ENCODE peak calls at places on chromosomes 4 and X, in four cellular contexts. P is adrenal gland, S is lower leg skin, D is gastrocnemius medialis. X is an unnamed sample.

GRCh38 chr4:59671037-59671436 is 1529.1 kb upstream of the ADGRL3 start:
- DNase-seq in P (no peak), D (no peak), S (no peak), X (no peak)

GRCh38 chr4:151184523-151185458 is 85.4 kb downstream of the RPS3A start:
- DNase-seq in P (no peak), S (no peak), D (no peak), X (no peak)

GRCh38 chrX:48540015-48540350 is 469 bp downstream of the TBC1D25 start:
- DNase-seq in S (no peak), D (peak; percentile 29), P (no peak), X (peak; percentile 61)

GRCh38 chr4:55071951-55072350 is 53.4 kb downstream of the KDR start:
- DNase-seq in S (no peak), D (no peak), P (no peak), X (no peak)

GRCh38 chr4:122553432-122553831 is 67.4 kb downstream of the IL21 start:
- DNase-seq in S (no peak), P (no peak), D (no peak), X (no peak)

GRCh38 chr4:120694973-120695372 is 227.6 kb downstream of the PRDM5 start:
- DNase-seq in D (no peak), P (peak; percentile 18), S (no peak), X (peak; percentile 51)

GRCh38 chrX:134194915-134195314 is 42.1 kb upstream of the CCDC160 start:
- DNase-seq in D (no peak), P (no peak), S (no peak), X (no peak)

GRCh38 chr4:116668190-116668589 is 417.2 kb downstream of the TRAM1L1 start:
- DNase-seq in S (no peak), P (no peak), D (no peak), X (no peak)

GRCh38 chrX:24515447-24515846 is 50.4 kb downstream of the PDK3 start:
- DNase-seq in D (no peak), S (no peak), P (no peak), X (no peak)

GRCh38 chr4:139282375-139283075 is 2.5 kb upstream of the MGARP start:
- DNase-seq in S (no peak), P (no peak), D (no peak), X (no peak)

GRCh38 chr4:165986956-165987698 is 114.1 kb downstream of the TLL1 start:
- DNase-seq in S (no peak), D (no peak), P (no peak), X (no peak)

GRCh38 chr4:141307241-141307689 is 86.6 kb downstream of the ZNF330 start:
- DNase-seq in S (peak; percentile 56), D (peak; percentile 51), P (peak; percentile 42), X (peak; percentile 51)

GRCh38 chr4:70496231-70496630 is 22.1 kb upstream of the AMTN start:
- DNase-seq in P (no peak), S (no peak), D (no peak), X (no peak)

GRCh38 chr4:26088433-26088928 is 174.5 kb downstream of the SMIM20 start:
- DNase-seq in D (peak; percentile 49), S (no peak), P (no peak), X (no peak)

GRCh38 chr4:137611998-137612700 is 79.9 kb upstream of the PCDH18 start:
- DNase-seq in D (no peak), S (no peak), P (no peak), X (no peak)

GRCh38 chr4:44629280-44629866 is 22.1 kb downstream of the YIPF7 start:
- DNase-seq in D (no peak), S (no peak), P (peak; percentile 27), X (no peak)

GRCh38 chr4:42655921-42656735 is 777 bp downstream of the ATP8A1 start:
- DNase-seq in S (peak; percentile 29), D (peak; percentile 40), P (peak; percentile 51), X (peak; percentile 65)

GRCh38 chrX:6175914-6176313 is 52.8 kb downstream of the NLGN4X start:
- DNase-seq in S (no peak), D (no peak), P (no peak), X (no peak)

GRCh38 chr4:173211222-173211621 is 42.6 kb downstream of the GALNT7 start:
- DNase-seq in S (no peak), P (no peak), D (no peak), X (no peak)

GRCh38 chr4:17932041-17932440 is 89.5 kb downstream of the LCORL start:
- DNase-seq in D (no peak), P (no peak), S (no peak), X (no peak)

GRCh38 chrX:120453985-120454384 is 15.1 kb downstream of the LAMP2 start:
- DNase-seq in S (no peak), D (no peak), P (no peak), X (no peak)

GRCh38 chrX:150774798-150775568 is 81.8 kb downstream of the MTMR1 start:
- DNase-seq in S (no peak), P (no peak), D (no peak), X (no peak)

GRCh38 chr4:173013232-173013932 is 155.2 kb upstream of the GALNT7 start:
- DNase-seq in P (no peak), S (peak; percentile 19), D (no peak), X (peak; percentile 36)

GRCh38 chr4:4384837-4385236 is 2.1 kb upstream of the NSG1 start:
- DNase-seq in P (no peak), D (no peak), S (no peak), X (no peak)

GRCh38 chrX:110317079-110317819 is 636 bp downstream of the AMMECR1 start:
- DNase-seq in S (peak; percentile 13), D (peak; percentile 11), P (peak; percentile 10), X (peak; percentile 17)

GRCh38 chrX:40130207-40130606 is 32.4 kb upstream of the BCOR start:
- DNase-seq in S (no peak), P (no peak), D (peak; percentile 44), X (no peak)

GRCh38 chrX:136627381-136627780 is 20.6 kb upstream of the CD40LG start:
- DNase-seq in D (no peak), S (no peak), P (no peak), X (no peak)

GRCh38 chr4:75723117-75723801 is 1.1 kb upstream of the USO1 start:
- DNase-seq in D (no peak), S (no peak), P (no peak), X (no peak)

GRCh38 chrX:41759817-41760216 is 35.8 kb downstream of the GPR82 start:
- DNase-seq in P (no peak), S (no peak), D (no peak), X (no peak)

GRCh38 chr4:38921151-38921550 is 53.5 kb downstream of the FAM114A1 start:
- DNase-seq in D (no peak), P (no peak), S (no peak), X (no peak)

GRCh38 chrX:103254171-103254824 is 657 bp downstream of the TCEAL8 start:
- DNase-seq in D (peak; percentile 9), P (peak; percentile 61), S (peak; percentile 19), X (peak; percentile 40)

GRCh38 chr4:143382539-143382938 is 45.9 kb downstream of the GAB1 start:
- DNase-seq in D (no peak), P (no peak), S (no peak), X (no peak)

GRCh38 chr4:74206088-74206826 is 48.3 kb downstream of the MTHFD2L start:
- DNase-seq in S (no peak), P (peak; percentile 18), D (no peak), X (no peak)

GRCh38 chr4:185758807-185759206 is 53.2 kb downstream of the SORBS2 start:
- DNase-seq in P (no peak), S (no peak), D (no peak), X (no peak)

GRCh38 chrX:19799319-19800182 is 87.8 kb downstream of the SH3KBP1 start:
- DNase-seq in P (no peak), D (peak; percentile 11), S (peak; percentile 15), X (no peak)

GRCh38 chrX:53395605-53396298 is 26.7 kb downstream of the SMC1A start:
- DNase-seq in S (no peak), P (no peak), D (no peak), X (no peak)
- TF ChIP-seq POLR2A in S (no peak), P (no peak), D (no peak), X (no peak)

GRCh38 chrX:115561605-115562491 is 874 bp downstream of the PLS3 start:
- DNase-seq in S (peak; percentile 39), D (peak; percentile 70), P (peak; percentile 59), X (peak; percentile 21)

GRCh38 chrX:115560211-115560977 is 580 bp upstream of the PLS3 start:
- DNase-seq in P (no peak), S (no peak), D (no peak), X (no peak)

GRCh38 chrX:115559672-115560071 is 1.3 kb upstream of the PLS3 start:
- DNase-seq in S (no peak), P (no peak), D (no peak), X (no peak)

GRCh38 chrX:115562492-115562872 is 1.5 kb downstream of the PLS3 start:
- DNase-seq in P (no peak), S (no peak), D (no peak), X (no peak)

GRCh38 chrX:115560978-115561604 is at the start of gene PLS3:
- DNase-seq in D (peak; percentile 77), S (peak; percentile 60), P (peak; percentile 86), X (peak; percentile 72)
- TF ChIP-seq POLR2A in D (peak; percentile 72), S (no peak), P (peak; percentile 74), X (peak; percentile 33)

DNA sequence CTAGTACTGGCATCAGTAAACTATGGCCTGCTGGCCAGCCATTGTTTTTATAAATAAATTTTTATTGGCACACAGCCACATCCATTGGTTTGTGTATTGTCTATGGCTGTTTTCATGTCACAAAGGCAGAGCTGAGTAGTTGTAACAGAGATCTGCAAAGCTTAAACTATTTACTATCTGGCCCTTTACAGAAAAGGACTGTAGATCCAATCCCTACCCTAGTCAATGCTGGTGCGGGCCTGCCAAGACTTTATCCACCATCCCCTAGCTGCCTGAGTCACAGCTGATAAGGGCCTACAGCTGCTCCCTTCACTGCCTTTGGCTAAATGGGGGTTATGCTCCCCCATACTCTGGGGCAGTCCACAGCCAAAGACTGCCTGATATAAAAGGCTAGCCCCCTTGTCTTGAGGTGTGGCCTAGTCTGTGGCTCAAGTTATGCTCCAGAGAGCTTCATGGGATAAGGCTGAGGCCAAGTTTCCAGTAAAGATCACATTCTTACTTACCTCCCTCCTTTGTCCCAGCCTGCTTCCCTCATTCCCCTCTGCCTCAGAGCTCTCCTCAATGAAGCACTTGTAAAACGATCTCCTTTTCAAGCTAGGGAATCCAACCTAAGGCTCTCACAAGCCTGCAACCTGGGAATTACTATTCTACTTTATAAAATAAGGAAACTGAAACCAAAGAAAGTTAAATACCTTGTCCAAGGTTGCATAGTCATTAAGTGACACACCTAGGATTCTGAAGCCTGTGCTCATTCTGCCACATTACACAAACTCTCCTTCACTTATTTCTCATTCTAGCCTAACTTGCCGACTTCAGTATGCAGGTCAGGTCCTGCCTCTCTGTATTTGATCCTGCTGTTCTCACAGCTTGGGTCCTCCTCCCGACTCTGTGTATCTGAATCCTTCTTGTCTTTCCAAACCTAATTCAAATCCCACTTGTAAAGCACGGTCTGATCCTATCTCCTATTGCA is 20.7 kb downstream of the ACE2 start:
- DNase-seq in P (peak; percentile 65), S (no peak), D (no peak), X (no peak)
- TF ChIP-seq POLR2A in P (no peak), S (no peak), D (no peak), X (no peak)

DNA sequence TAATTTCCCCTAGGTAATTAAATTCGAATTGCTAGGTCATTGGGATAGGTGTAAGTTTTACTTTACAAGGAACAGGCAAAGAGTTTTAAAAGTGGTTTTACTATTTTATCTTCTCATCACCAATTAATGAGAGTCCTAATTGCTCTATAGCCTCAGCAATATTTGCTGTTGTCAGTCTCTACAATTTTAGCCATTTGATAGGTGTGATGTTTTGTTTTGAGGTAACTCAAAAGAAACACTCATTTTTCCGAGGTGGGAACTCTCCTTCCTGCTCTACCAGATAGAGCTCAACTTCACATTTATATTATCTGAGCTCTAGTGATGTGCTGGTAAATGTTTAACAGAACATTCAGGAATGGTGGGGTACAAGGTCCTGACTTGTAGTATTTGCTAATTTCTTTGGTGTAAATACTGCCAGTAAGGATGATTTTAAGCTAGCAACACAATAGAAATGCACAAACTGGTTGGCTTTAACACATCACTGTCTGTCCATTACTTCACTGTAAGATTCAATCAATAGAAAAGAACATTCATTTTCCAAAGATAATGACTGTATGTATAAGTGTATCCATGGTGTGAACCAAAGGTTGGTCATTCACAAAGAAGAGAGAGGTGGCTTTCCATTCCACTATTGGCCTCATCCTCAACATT is 62.7 kb downstream of the LDB2 start:
- DNase-seq in S (no peak), D (no peak), P (no peak), X (no peak)
- TF ChIP-seq POLR2A in S (no peak), D (no peak), P (no peak), X (no peak)